ENCODE peak calls at places on chromosomes 2 and 18, in nine cellular contexts. One of them, this sample, is unnamed.

GRCh38 chr2:206824993-206825392 is 59.6 kb downstream of the FASTKD2 start:
- DNase-seq in stimulated activated CD8-positive, alpha-beta memory T cell treated with anti-CD3 and anti-CD28 coated beads, Interleukin-15, amount 100 ng/mL, for 24 hours: no peak
- DNase-seq in GM23338: no peak
- DNase-seq in stimulated activated naive B cell treated with anti-CD40 and anti-IgM and Interleukin-4, amounts not matched to agents 10 μg/mL and 1 μg/mL and 100 μg/mL, for 72 hours: no peak
- DNase-seq in frontal cortex: no peak
- DNase-seq in SHP77: no peak
- DNase-seq in HT1080: no peak
- DNase-seq in activated T-cell treated with anti-CD3 and anti-CD28 coated beads, Interleukin-2, amount 50 U/mL, for 4 hours: no peak
- DNase-seq in NCI-H1105 treated with DMSO at 0.1 percent for 48 hours: no peak
- DNase-seq in this sample: no peak

GRCh38 chr18:46675112-46675511 is 18.1 kb upstream of the LOXHD1 start:
- DNase-seq in stimulated activated CD8-positive, alpha-beta memory T cell treated with anti-CD3 and anti-CD28 coated beads, Interleukin-15, amount 100 ng/mL, for 24 hours: no peak
- DNase-seq in GM23338: no peak
- DNase-seq in stimulated activated naive B cell treated with anti-CD40 and anti-IgM and Interleukin-4, amounts not matched to agents 10 μg/mL and 1 μg/mL and 100 μg/mL, for 72 hours: no peak
- DNase-seq in frontal cortex: no peak
- DNase-seq in SHP77: no peak
- DNase-seq in HT1080: no peak
- DNase-seq in activated T-cell treated with anti-CD3 and anti-CD28 coated beads, Interleukin-2, amount 50 U/mL, for 4 hours: no peak
- DNase-seq in NCI-H1105 treated with DMSO at 0.1 percent for 48 hours: no peak
- DNase-seq in this sample: no peak

GRCh38 chr2:104853926-104854506 is at the start of gene POU3F3:
- DNase-seq in stimulated activated CD8-positive, alpha-beta memory T cell treated with anti-CD3 and anti-CD28 coated beads, Interleukin-15, amount 100 ng/mL, for 24 hours: no peak
- DNase-seq in GM23338: peak
- DNase-seq in stimulated activated naive B cell treated with anti-CD40 and anti-IgM and Interleukin-4, amounts not matched to agents 10 μg/mL and 1 μg/mL and 100 μg/mL, for 72 hours: peak
- DNase-seq in frontal cortex: peak
- DNase-seq in SHP77: no peak
- DNase-seq in HT1080: no peak
- DNase-seq in activated T-cell treated with anti-CD3 and anti-CD28 coated beads, Interleukin-2, amount 50 U/mL, for 4 hours: no peak
- DNase-seq in NCI-H1105 treated with DMSO at 0.1 percent for 48 hours: peak
- DNase-seq in this sample: no peak

GRCh38 chr2:54941248-54941984 is 108.8 kb downstream of the RTN4 start:
- DNase-seq in stimulated activated CD8-positive, alpha-beta memory T cell treated with anti-CD3 and anti-CD28 coated beads, Interleukin-15, amount 100 ng/mL, for 24 hours: no peak
- DNase-seq in GM23338: no peak
- DNase-seq in stimulated activated naive B cell treated with anti-CD40 and anti-IgM and Interleukin-4, amounts not matched to agents 10 μg/mL and 1 μg/mL and 100 μg/mL, for 72 hours: no peak
- DNase-seq in frontal cortex: no peak
- DNase-seq in SHP77: no peak
- DNase-seq in HT1080: no peak
- DNase-seq in activated T-cell treated with anti-CD3 and anti-CD28 coated beads, Interleukin-2, amount 50 U/mL, for 4 hours: no peak
- DNase-seq in NCI-H1105 treated with DMSO at 0.1 percent for 48 hours: no peak
- DNase-seq in this sample: no peak

GRCh38 chr2:11248-11941 is 34.9 kb downstream of the FAM110C start:
- DNase-seq in stimulated activated CD8-positive, alpha-beta memory T cell treated with anti-CD3 and anti-CD28 coated beads, Interleukin-15, amount 100 ng/mL, for 24 hours: peak
- DNase-seq in GM23338: peak
- DNase-seq in stimulated activated naive B cell treated with anti-CD40 and anti-IgM and Interleukin-4, amounts not matched to agents 10 μg/mL and 1 μg/mL and 100 μg/mL, for 72 hours: peak
- DNase-seq in frontal cortex: no peak
- DNase-seq in SHP77: no peak
- DNase-seq in HT1080: peak
- DNase-seq in activated T-cell treated with anti-CD3 and anti-CD28 coated beads, Interleukin-2, amount 50 U/mL, for 4 hours: peak
- DNase-seq in NCI-H1105 treated with DMSO at 0.1 percent for 48 hours: no peak
- DNase-seq in this sample: peak

GRCh38 chr2:118090387-118091139 is 2.3 kb downstream of the INSIG2 start:
- DNase-seq in stimulated activated CD8-positive, alpha-beta memory T cell treated with anti-CD3 and anti-CD28 coated beads, Interleukin-15, amount 100 ng/mL, for 24 hours: no peak
- DNase-seq in GM23338: no peak
- DNase-seq in stimulated activated naive B cell treated with anti-CD40 and anti-IgM and Interleukin-4, amounts not matched to agents 10 μg/mL and 1 μg/mL and 100 μg/mL, for 72 hours: no peak
- DNase-seq in frontal cortex: no peak
- DNase-seq in SHP77: no peak
- DNase-seq in HT1080: no peak
- DNase-seq in activated T-cell treated with anti-CD3 and anti-CD28 coated beads, Interleukin-2, amount 50 U/mL, for 4 hours: no peak
- DNase-seq in NCI-H1105 treated with DMSO at 0.1 percent for 48 hours: no peak
- DNase-seq in this sample: no peak

GRCh38 chr2:227653419-227653818 is 13.2 kb upstream of the SCYGR5 start:
- DNase-seq in stimulated activated CD8-positive, alpha-beta memory T cell treated with anti-CD3 and anti-CD28 coated beads, Interleukin-15, amount 100 ng/mL, for 24 hours: no peak
- DNase-seq in GM23338: no peak
- DNase-seq in stimulated activated naive B cell treated with anti-CD40 and anti-IgM and Interleukin-4, amounts not matched to agents 10 μg/mL and 1 μg/mL and 100 μg/mL, for 72 hours: no peak
- DNase-seq in frontal cortex: no peak
- DNase-seq in SHP77: no peak
- DNase-seq in HT1080: no peak
- DNase-seq in activated T-cell treated with anti-CD3 and anti-CD28 coated beads, Interleukin-2, amount 50 U/mL, for 4 hours: no peak
- DNase-seq in NCI-H1105 treated with DMSO at 0.1 percent for 48 hours: no peak
- DNase-seq in this sample: no peak

GRCh38 chr2:207938415-207938814 is 86.9 kb downstream of the PLEKHM3 start:
- DNase-seq in stimulated activated CD8-positive, alpha-beta memory T cell treated with anti-CD3 and anti-CD28 coated beads, Interleukin-15, amount 100 ng/mL, for 24 hours: no peak
- DNase-seq in GM23338: no peak
- DNase-seq in stimulated activated naive B cell treated with anti-CD40 and anti-IgM and Interleukin-4, amounts not matched to agents 10 μg/mL and 1 μg/mL and 100 μg/mL, for 72 hours: no peak
- DNase-seq in frontal cortex: no peak
- DNase-seq in SHP77: no peak
- DNase-seq in HT1080: no peak
- DNase-seq in activated T-cell treated with anti-CD3 and anti-CD28 coated beads, Interleukin-2, amount 50 U/mL, for 4 hours: no peak
- DNase-seq in NCI-H1105 treated with DMSO at 0.1 percent for 48 hours: no peak
- DNase-seq in this sample: no peak

GRCh38 chr2:43467889-43468288 is 127.9 kb downstream of the THADA start:
- DNase-seq in stimulated activated CD8-positive, alpha-beta memory T cell treated with anti-CD3 and anti-CD28 coated beads, Interleukin-15, amount 100 ng/mL, for 24 hours: no peak
- DNase-seq in GM23338: no peak
- DNase-seq in stimulated activated naive B cell treated with anti-CD40 and anti-IgM and Interleukin-4, amounts not matched to agents 10 μg/mL and 1 μg/mL and 100 μg/mL, for 72 hours: no peak
- DNase-seq in frontal cortex: no peak
- DNase-seq in SHP77: no peak
- DNase-seq in HT1080: peak
- DNase-seq in activated T-cell treated with anti-CD3 and anti-CD28 coated beads, Interleukin-2, amount 50 U/mL, for 4 hours: no peak
- DNase-seq in NCI-H1105 treated with DMSO at 0.1 percent for 48 hours: no peak
- DNase-seq in this sample: no peak

GRCh38 chr2:85983766-85984165 is 95.0 kb upstream of the ST3GAL5 start:
- DNase-seq in stimulated activated CD8-positive, alpha-beta memory T cell treated with anti-CD3 and anti-CD28 coated beads, Interleukin-15, amount 100 ng/mL, for 24 hours: no peak
- DNase-seq in GM23338: no peak
- DNase-seq in stimulated activated naive B cell treated with anti-CD40 and anti-IgM and Interleukin-4, amounts not matched to agents 10 μg/mL and 1 μg/mL and 100 μg/mL, for 72 hours: no peak
- DNase-seq in frontal cortex: no peak
- DNase-seq in SHP77: no peak
- DNase-seq in HT1080: no peak
- DNase-seq in activated T-cell treated with anti-CD3 and anti-CD28 coated beads, Interleukin-2, amount 50 U/mL, for 4 hours: no peak
- DNase-seq in NCI-H1105 treated with DMSO at 0.1 percent for 48 hours: no peak
- DNase-seq in this sample: no peak

GRCh38 chr2:77513191-77513590 is 9.0 kb downstream of the LRRTM4 start:
- DNase-seq in stimulated activated CD8-positive, alpha-beta memory T cell treated with anti-CD3 and anti-CD28 coated beads, Interleukin-15, amount 100 ng/mL, for 24 hours: no peak
- DNase-seq in GM23338: no peak
- DNase-seq in stimulated activated naive B cell treated with anti-CD40 and anti-IgM and Interleukin-4, amounts not matched to agents 10 μg/mL and 1 μg/mL and 100 μg/mL, for 72 hours: no peak
- DNase-seq in frontal cortex: no peak
- DNase-seq in SHP77: no peak
- DNase-seq in HT1080: peak
- DNase-seq in activated T-cell treated with anti-CD3 and anti-CD28 coated beads, Interleukin-2, amount 50 U/mL, for 4 hours: no peak
- DNase-seq in NCI-H1105 treated with DMSO at 0.1 percent for 48 hours: no peak
- DNase-seq in this sample: no peak

GRCh38 chr18:34483198-34483597 is 226.9 kb upstream of the DTNA start:
- DNase-seq in stimulated activated CD8-positive, alpha-beta memory T cell treated with anti-CD3 and anti-CD28 coated beads, Interleukin-15, amount 100 ng/mL, for 24 hours: no peak
- DNase-seq in GM23338: no peak
- DNase-seq in stimulated activated naive B cell treated with anti-CD40 and anti-IgM and Interleukin-4, amounts not matched to agents 10 μg/mL and 1 μg/mL and 100 μg/mL, for 72 hours: no peak
- DNase-seq in frontal cortex: no peak
- DNase-seq in SHP77: no peak
- DNase-seq in HT1080: no peak
- DNase-seq in activated T-cell treated with anti-CD3 and anti-CD28 coated beads, Interleukin-2, amount 50 U/mL, for 4 hours: no peak
- DNase-seq in NCI-H1105 treated with DMSO at 0.1 percent for 48 hours: no peak
- DNase-seq in this sample: no peak